ENCODE peak calls at places on chromosomes 11 and 22, in four cellular contexts. R is GM23248, X is neural progenitor cell, G is vagina. T is an unnamed sample. For H3K4me1, the result is how much of the 10 kb centered on the place peaks cover.

GRCh38 chr22:47836957-47837356 is 1074.5 kb downstream of the TBC1D22A start:
- DNase-seq in R (peak), X (no peak), G (no peak), T (no peak)

GRCh38 chr11:86358720-86359119 is 16.0 kb upstream of the CCDC81 start:
- DNase-seq in R (no peak), X (no peak), G (no peak), T (no peak)

GRCh38 chr11:46641639-46642038 is 24.3 kb downstream of the ATG13 start:
- DNase-seq in R (no peak), X (no peak), G (no peak), T (no peak)

GRCh38 chr22:49788492-49788891 is 39.2 kb downstream of the BRD1 start:
- DNase-seq in R (peak), X (no peak), G (no peak), T (no peak)

GRCh38 chr22:48780597-48781277 is 1046.9 kb downstream of the BRD1 start:
- DNase-seq in R (no peak), X (no peak), G (peak), T (no peak)

GRCh38 chr11:42249401-42249800 is 789.9 kb upstream of the LRRC4C start:
- DNase-seq in R (no peak), X (no peak), G (no peak), T (no peak)

GRCh38 chr11:33268945-33269567 is 11.9 kb downstream of the HIPK3 start:
- DNase-seq in R (peak), X (no peak), G (no peak), T (peak)

GRCh38 chr22:37906364-37907008 is 389 bp downstream of the MICALL1 start:
- DNase-seq in R (peak), X (peak), G (no peak), T (peak)

GRCh38 chr11:990101-990500 is 46.4 kb downstream of the MUC6 start:
- DNase-seq in R (no peak), X (no peak), G (no peak), T (no peak)

GRCh38 chr11:65861165-65861505 is 902 bp downstream of the MUS81 start:
- DNase-seq in R (no peak), X (peak), G (no peak), T (peak)
- H3K4me1 ChIP-seq in R (under half), X (under half), G (under half), T (under half)

GRCh38 chr11:118051136-118051610 is 25.7 kb upstream of the TMPRSS4 start:
- DNase-seq in R (no peak), X (no peak), G (peak), T (no peak)

GRCh38 chr11:118052581-118053206 is 24.2 kb upstream of the TMPRSS4 start:
- DNase-seq in R (no peak), X (no peak), G (peak), T (no peak)

GRCh38 chr11:118050208-118050891 is 26.5 kb upstream of the TMPRSS4 start:
- DNase-seq in R (no peak), X (no peak), G (peak), T (no peak)

GRCh38 chr11:118049771-118050170 is 27.1 kb upstream of the TMPRSS4 start:
- DNase-seq in R (no peak), X (no peak), G (peak), T (no peak)

GRCh38 chr11:118051611-118052461 is 25.0 kb upstream of the TMPRSS4 start:
- DNase-seq in R (no peak), X (no peak), G (peak), T (no peak)
- H3K4me3 ChIP-seq in R (no peak), X (no peak), G (no peak), T (no peak)

GRCh38 chr11:67242548-67242947 is 23.7 kb upstream of the GRK2 start:
- DNase-seq in R (no peak), X (no peak), G (no peak), T (peak)

GRCh38 chr11:67239795-67240574 is 26.3 kb upstream of the GRK2 start:
- DNase-seq in R (peak), X (peak), G (no peak), T (peak)

GRCh38 chr11:67240575-67241389 is 25.5 kb upstream of the GRK2 start:
- DNase-seq in R (peak), X (peak), G (no peak), T (peak)

GRCh38 chr11:67237574-67237973 is 28.7 kb upstream of the GRK2 start:
- DNase-seq in R (no peak), X (no peak), G (no peak), T (no peak)

DNA sequence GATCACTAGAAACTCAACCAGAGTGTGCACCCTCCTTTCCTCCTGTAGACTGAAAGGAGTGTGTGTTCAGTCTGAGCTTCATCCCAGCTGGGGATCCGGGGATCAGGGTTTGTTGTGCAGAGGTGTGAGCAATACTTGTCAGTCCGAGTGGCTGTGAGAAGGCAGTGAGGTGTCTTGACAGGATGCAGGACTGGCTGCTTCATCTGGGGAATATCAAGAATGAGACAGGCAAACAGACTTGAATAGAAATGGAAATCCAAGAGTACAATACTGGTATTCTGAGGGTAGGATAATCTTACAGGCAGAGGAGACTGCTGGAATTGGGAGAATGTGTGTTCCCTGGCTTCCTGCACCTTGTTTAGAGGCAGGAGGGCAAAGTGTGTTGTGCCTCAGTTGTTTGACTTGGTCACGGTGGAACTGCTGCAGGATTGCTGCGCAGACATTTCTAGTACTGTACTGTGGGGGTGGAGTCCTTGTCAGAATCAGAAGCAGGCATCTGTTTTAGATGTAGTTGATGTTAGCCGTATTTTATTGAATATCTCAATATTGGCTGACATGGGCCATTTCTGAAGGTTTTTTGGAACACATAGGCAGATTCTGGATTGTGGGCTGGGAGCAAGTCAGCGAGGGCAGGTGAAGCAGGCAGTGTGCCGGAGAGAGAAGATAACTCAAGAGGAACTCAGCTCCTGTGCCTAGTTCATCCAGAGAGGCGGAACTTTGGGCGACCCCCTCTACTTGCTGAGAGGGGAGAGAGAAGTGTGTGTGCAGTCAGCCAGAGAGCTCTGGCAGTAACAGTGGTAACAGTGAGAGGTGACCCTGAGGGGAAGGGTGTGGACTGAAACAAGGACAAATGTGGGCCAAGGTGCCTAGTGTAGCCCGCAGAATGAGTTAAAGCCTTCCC is 27.1 kb upstream of the GRK2 start:
- DNase-seq in R (peak), X (peak), G (no peak), T (peak)
- H3K4me1 ChIP-seq in R (under half), X (under half), G (under half), T (under half)

GRCh38 chr22:40817737-40818136 is 1.4 kb downstream of the SLC25A17 start:
- DNase-seq in R (no peak), X (no peak), G (no peak), T (no peak)
- H3K4me3 ChIP-seq in R (peak), X (peak), G (no peak), T (peak)

GRCh38 chr11:128565881-128566280 is 21.5 kb downstream of the ETS1 start:
- DNase-seq in R (no peak), X (no peak), G (no peak), T (no peak)
- H3K4me1 ChIP-seq in R (under half), X (under half), G (under half), T (under half)

DNA sequence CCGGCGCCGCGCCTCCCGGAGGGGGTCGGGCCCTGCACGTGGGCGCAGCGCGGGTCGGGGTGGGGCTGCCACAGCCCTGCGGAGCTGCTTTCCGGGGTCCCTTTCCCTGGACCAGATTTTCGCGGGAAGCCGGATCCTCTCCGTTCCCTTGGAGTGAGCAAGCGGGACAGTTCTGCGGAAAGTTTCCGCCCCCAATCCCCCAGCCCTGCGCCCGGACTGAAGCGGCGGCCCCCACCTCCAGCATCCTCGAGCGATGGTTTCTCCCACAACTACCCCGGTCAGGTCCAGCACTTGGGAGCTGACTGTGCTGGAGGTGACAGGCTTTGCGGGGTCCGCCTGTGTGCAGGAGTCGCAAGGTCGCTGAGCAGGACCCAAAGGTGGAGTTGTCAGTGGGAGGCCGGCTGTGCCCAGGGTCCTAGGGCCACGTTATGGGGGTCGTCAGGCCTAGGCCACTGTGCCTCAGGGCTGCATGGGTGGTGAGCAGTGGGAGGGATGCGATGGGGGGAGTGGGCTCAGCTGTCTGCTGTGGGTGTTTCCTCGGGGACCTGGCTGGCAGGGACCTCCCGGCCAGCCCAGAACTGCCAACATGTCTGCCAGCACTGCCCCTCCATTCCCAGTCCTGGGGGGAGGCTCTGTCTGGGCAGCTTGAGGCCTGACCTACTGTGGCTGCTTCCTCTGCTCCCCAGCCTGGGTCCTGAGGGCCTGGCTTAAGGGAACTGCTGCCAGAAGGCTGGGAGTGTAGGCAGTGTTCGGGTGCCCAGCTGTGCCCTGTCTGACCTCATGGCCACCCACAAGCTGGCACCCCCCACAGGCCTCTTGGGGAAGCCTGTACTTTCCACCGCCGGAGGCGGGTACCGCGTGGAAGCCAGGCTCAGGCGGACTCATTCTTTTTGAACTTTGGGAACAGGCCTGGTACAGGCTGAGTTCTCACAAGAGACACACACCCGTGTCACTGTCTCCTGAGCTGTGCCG is 726 bp downstream of the ST3GAL4 start:
- DNase-seq in R (peak), X (no peak), G (no peak), T (peak)
- H3K4me3 ChIP-seq in R (peak), X (peak), G (peak), T (peak)

GRCh38 chr11:73662445-73663157 is 16.2 kb downstream of the PLEKHB1 start:
- DNase-seq in R (peak), X (no peak), G (no peak), T (peak)

GRCh38 chr11:73663604-73664495 is 17.5 kb downstream of the PLEKHB1 start:
- DNase-seq in R (no peak), X (no peak), G (no peak), T (no peak)

GRCh38 chr11:73667906-73668305 is 21.5 kb downstream of the PLEKHB1 start:
- DNase-seq in R (no peak), X (no peak), G (no peak), T (no peak)

GRCh38 chr11:73661035-73661628 is 14.8 kb downstream of the PLEKHB1 start:
- DNase-seq in R (peak), X (peak), G (no peak), T (peak)

GRCh38 chr11:73664894-73665293 is 18.5 kb downstream of the PLEKHB1 start:
- DNase-seq in R (no peak), X (no peak), G (no peak), T (no peak)
- H3K4me1 ChIP-seq in R (under half), X (under half), G (under half), T (under half)

DNA sequence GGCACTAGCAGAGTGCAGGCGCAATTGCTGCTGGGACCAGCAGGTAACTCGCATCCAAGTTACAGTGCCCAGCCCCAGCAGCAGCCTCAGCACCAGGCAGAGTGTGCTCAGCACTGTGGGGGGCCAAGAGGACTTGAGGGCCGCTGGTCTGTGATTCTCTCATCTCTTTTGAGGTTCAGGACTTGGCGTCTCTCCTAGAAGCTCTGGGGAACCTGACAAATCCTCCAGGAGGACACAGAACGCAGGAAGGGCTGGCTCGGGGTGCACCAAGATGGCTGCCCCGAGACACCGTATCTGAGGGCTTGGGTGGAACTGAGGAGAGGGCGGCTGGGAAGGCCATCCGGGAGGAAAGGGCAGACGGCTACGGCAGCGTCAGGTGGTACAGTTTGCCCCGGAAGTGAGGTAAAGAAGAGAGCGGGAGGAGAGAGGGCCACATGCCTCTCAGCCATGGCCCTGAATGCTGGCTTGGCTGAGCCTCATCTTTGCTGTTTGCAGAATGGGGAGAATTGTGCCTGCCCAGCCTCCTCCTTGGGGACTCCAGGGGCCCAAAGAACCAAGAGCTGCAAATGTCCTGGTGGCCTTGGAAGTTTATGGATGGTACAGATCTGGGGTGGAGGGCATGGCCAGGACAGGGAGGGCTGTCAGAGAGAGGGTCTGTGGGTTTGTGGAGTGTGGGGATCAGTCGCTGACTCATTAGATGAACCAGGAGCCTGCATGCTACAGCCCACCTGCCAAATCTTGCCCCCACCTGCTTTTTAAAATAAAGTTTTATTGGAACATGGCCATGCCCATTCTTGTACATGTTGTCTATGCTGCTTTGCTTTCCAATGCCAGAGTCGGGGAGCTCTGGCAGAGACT is 78.0 kb downstream of the MYEOV start:
- DNase-seq in R (no peak), X (no peak), G (no peak), T (no peak)
- H3K4me3 ChIP-seq in R (no peak), X (no peak), G (no peak), T (no peak)